ENCODE peak calls at places on chromosome 3, in four cellular contexts. O is Peyer's patch, B is thoracic aorta, S is tibial artery. C is an unnamed sample.

GRCh38 chr3:120021523-120021922 is 72.7 kb downstream of the GSK3B start:
- DNase-seq in O (no peak), B (no peak), S (no peak), C (no peak)

GRCh38 chr3:18713576-18713951 is 288.4 kb upstream of the SATB1 start:
- DNase-seq in O (no peak), B (no peak), S (no peak), C (no peak)

GRCh38 chr3:122184591-122184929 is 1.1 kb downstream of the CASR start:
- DNase-seq in O (no peak), B (no peak), S (no peak), C (no peak)

GRCh38 chr3:17935217-17935616 is 192.8 kb upstream of the TBC1D5 start:
- DNase-seq in O (no peak), B (no peak), S (no peak), C (no peak)

GRCh38 chr3:28317438-28318022 is 31.0 kb upstream of the ZCWPW2 start:
- DNase-seq in O (no peak), B (no peak), S (no peak), C (no peak)

GRCh38 chr3:195084746-195085145 is 186.2 kb downstream of the XXYLT1 start:
- DNase-seq in O (no peak), B (no peak), S (no peak), C (no peak)

GRCh38 chr3:188635258-188636038 is 481.5 kb downstream of the LPP start:
- DNase-seq in O (no peak), B (no peak), S (no peak), C (no peak)

GRCh38 chr3:197444793-197445403 is 110.9 kb downstream of the BDH1 start:
- DNase-seq in O (no peak), B (no peak), S (no peak), C (no peak)

GRCh38 chr3:106534206-106534605 is 665.4 kb upstream of the CBLB start:
- DNase-seq in O (no peak), B (no peak), S (no peak), C (no peak)

GRCh38 chr3:187401861-187402260 is 33.7 kb downstream of the RTP4 start:
- DNase-seq in O (no peak), B (no peak), S (no peak), C (no peak)

GRCh38 chr3:116767726-116768125 is 58.1 kb downstream of the TUSC7 start:
- DNase-seq in O (no peak), B (no peak), S (no peak), C (no peak)

GRCh38 chr3:197366301-197367044 is 68.1 kb upstream of the DLG1 start:
- DNase-seq in O (no peak), B (no peak), S (no peak), C (no peak)

GRCh38 chr3:13951184-13951583 is 71.3 kb upstream of the WNT7A start:
- DNase-seq in O (no peak), B (no peak), S (no peak), C (no peak)

GRCh38 chr3:187594272-187594671 is 75.9 kb downstream of the SST start:
- DNase-seq in O (no peak), B (no peak), S (no peak), C (no peak)

GRCh38 chr3:16113704-16114103 is 60.8 kb upstream of the GALNT15 start:
- DNase-seq in O (no peak), B (no peak), S (peak; percentile 81), C (no peak)

GRCh38 chr3:42421818-42422796 is 11.7 kb upstream of the LYZL4 start:
- DNase-seq in O (peak; percentile 72), B (no peak), S (no peak), C (no peak)

GRCh38 chr3:46472056-46472455 is 7.4 kb upstream of the LTF start:
- DNase-seq in O (no peak), B (no peak), S (no peak), C (no peak)

GRCh38 chr3:15206662-15207576 is 873 bp downstream of the CAPN7 start:
- DNase-seq in O (peak; percentile 56), B (peak; percentile 7), S (peak; percentile 43), C (peak; percentile 58)

GRCh38 chr3:124636863-124637296 is 93.4 kb upstream of the UMPS start:
- DNase-seq in O (peak; percentile 64), B (no peak), S (no peak), C (no peak)

GRCh38 chr3:57382933-57383332 is 90.4 kb upstream of the ASB14 start:
- DNase-seq in O (no peak), B (no peak), S (no peak), C (no peak)

GRCh38 chr3:77530870-77531269 is 491.0 kb downstream of the ROBO2 start:
- DNase-seq in O (no peak), B (no peak), S (no peak), C (no peak)

GRCh38 chr3:48501196-48501595 is 2.8 kb downstream of the SHISA5 start:
- DNase-seq in O (no peak), B (no peak), S (no peak), C (no peak)

GRCh38 chr3:44899683-44900367 is 25.4 kb downstream of the TGM4 start:
- DNase-seq in O (no peak), B (no peak), S (no peak), C (no peak)

GRCh38 chr3:65884072-65884471 is 154.6 kb downstream of the MAGI1 start:
- DNase-seq in O (no peak), B (no peak), S (no peak), C (no peak)

GRCh38 chr3:15647629-15648167 is 46.2 kb downstream of the BTD start:
- DNase-seq in O (no peak), B (no peak), S (no peak), C (no peak)

GRCh38 chr3:71031914-71032521 is 551.5 kb downstream of the FOXP1 start:
- DNase-seq in O (no peak), B (no peak), S (no peak), C (no peak)

GRCh38 chr3:46987485-46988401 is 8.3 kb downstream of the NBEAL2 start:
- DNase-seq in O (peak; percentile 70), B (no peak), S (peak; percentile 48), C (peak; percentile 87)

GRCh38 chr3:194995922-194996321 is 275.0 kb downstream of the XXYLT1 start:
- DNase-seq in O (no peak), B (no peak), S (no peak), C (no peak)

GRCh38 chr3:37995652-37996641 is 5.4 kb downstream of the VILL start:
- DNase-seq in O (peak; percentile 48), B (no peak), S (peak; percentile 16), C (no peak)

GRCh38 chr3:152322756-152323155 is 54.0 kb downstream of the MBNL1 start:
- DNase-seq in O (no peak), B (no peak), S (no peak), C (no peak)
- H3K27ac ChIP-seq in O (no peak overlapping the region), B (peak overlapping the region; percentile 84), S (peak overlapping the region; percentile 71), C (no peak overlapping the region)

DNA sequence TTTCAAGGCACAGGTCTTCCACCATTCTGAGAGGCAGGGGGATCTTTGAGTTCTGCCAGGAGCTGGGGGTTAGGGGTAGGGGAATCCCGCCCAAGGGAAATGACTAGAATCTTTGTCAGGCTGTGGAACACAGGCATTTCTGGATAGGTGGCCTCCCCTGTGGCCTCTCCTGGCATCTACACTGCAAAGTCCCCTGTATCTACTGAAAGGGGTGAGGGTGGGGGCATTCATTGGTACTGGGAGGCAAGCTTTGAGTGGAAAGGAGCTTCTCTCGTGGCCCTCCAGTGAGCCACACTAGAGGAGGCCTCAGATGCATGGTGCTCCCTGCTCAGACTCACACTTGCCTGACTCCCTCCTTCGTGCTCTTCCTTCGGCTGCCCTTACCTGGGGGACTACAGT is 59.9 kb downstream of the CCNL1 start:
- DNase-seq in O (no peak), B (no peak), S (no peak), C (no peak)
- H3K27ac ChIP-seq in O (no peak overlapping the region), B (no peak overlapping the region), S (no peak overlapping the region), C (peak overlapping the region; percentile 34)

GRCh38 chr3:129231331-129232119 is 17.9 kb upstream of the COPG1 start:
- DNase-seq in O (no peak), B (no peak), S (no peak), C (no peak)
- H3K27ac ChIP-seq in O (no peak overlapping the region), B (no peak overlapping the region), S (no peak overlapping the region), C (peak overlapping the region; percentile 91)

GRCh38 chr3:100214574-100214964 is 46.2 kb upstream of the TBC1D23 start:
- DNase-seq in O (no peak), B (no peak), S (no peak), C (no peak)
- H3K27ac ChIP-seq in O (no peak overlapping the region), B (no peak overlapping the region), S (no peak overlapping the region), C (no peak overlapping the region)

GRCh38 chr3:186013312-186013711 is 75.5 kb upstream of the TRA2B start:
- DNase-seq in O (no peak), B (no peak), S (no peak), C (no peak)
- H3K27ac ChIP-seq in O (no peak overlapping the region), B (no peak overlapping the region), S (no peak overlapping the region), C (no peak overlapping the region)

GRCh38 chr3:150104564-150104963 is 133.9 kb upstream of the PFN2 start:
- DNase-seq in O (no peak), B (no peak), S (no peak), C (no peak)

GRCh38 chr3:150105886-150106612 is 135.4 kb upstream of the PFN2 start:
- DNase-seq in O (no peak), B (no peak), S (no peak), C (no peak)

GRCh38 chr3:150107429-150108175 is 136.9 kb upstream of the PFN2 start:
- DNase-seq in O (no peak), B (no peak), S (no peak), C (no peak)

GRCh38 chr3:150105025-150105424 is 134.3 kb upstream of the PFN2 start:
- DNase-seq in O (no peak), B (no peak), S (no peak), C (no peak)

DNA sequence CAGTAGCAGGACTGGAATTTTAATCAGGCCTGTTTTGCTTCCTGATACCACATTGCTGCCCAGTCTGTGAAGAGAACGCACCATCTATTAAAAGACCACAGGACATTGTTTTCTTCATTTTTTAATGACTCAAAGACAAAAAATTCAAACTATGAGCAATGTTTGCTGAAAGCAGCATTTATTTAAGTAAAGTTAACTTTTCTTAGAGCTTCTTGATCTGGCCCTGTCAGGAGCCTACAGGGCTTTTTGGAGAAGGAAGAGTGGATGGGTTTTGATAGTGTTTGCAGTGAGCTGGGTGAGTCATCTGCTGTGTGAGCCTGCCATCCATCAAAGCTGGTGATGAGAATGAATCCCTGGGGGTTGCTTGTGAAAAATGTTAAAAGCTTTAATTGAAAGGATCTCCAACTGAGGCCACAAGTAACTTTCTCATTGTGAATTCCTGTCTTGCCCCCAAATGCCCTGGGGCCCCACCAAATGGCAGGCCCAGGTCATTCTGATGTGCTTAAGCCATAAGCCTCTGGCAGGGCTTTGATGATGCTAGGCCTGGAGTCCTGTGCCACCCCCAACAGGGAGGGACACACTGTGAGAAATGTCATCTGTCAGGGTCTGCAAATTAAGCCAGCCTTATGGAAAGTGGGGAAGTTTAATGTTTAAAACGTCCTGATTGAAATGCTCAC is 136.2 kb upstream of the PFN2 start:
- DNase-seq in O (no peak), B (no peak), S (no peak), C (no peak)
- H3K27ac ChIP-seq in O (no peak overlapping the region), B (peak overlapping the region; percentile 12), S (peak overlapping the region; percentile 5), C (peak overlapping the region; percentile 63)

DNA sequence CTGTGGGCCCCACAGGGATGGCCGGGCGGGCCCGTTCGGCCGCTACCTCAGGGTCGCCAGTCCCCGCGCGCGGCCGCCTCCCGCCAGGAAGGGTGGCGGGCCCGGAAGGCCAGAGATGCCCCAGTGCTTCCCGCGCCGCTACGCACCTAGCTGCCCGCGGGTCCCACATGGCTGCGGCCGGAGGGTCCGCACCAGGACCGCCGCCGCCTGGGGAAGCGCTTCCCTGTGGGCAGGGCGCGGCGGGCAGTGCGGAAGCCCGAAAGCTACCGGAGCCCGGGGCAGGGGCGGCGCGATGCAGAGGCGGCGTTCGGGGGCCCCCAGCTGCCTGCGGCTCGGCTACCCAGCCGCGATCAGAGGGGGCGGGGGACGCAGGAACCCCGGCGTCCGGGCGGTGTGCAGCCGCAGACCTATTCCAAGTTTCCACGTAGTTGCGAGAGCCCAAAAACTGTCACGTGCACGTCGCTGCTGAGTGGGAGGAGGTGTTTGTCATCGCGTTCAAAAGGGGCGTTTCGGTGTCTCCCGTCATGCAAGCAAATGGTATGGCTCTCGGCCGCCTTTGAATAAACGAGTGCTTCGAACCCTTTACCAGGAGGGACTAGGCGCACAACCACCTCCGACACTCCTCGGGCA is at the start of gene TRANK1:
- DNase-seq in O (peak; percentile 67), B (peak; percentile 26), S (peak; percentile 80), C (no peak)
- H3K27ac ChIP-seq in O (peak within 1 kb of the TSS; percentile 81), B (peak within 1 kb of the TSS; percentile 71), S (peak within 1 kb of the TSS; percentile 73), C (no peak within 1 kb of the TSS)

C was measured in RWPE2.